ENCODE peak calls at places on chromosome 14, in five cellular contexts. Z is left lung; S is CD4-positive, alpha-beta T cell; N is endodermal cell; T is lower lobe of right lung. K is an unnamed sample. For H3K9me3, the result is how much of the 10 kb centered on the place peaks cover.

GRCh38 chr14:34023824-34024767 is 73.2 kb upstream of the EGLN3 start:
- DNase-seq in Z (no peak), S (no peak), N (no peak), T (no peak), K (no peak)

GRCh38 chr14:77989441-77989891 is 180.7 kb upstream of the NRXN3 start:
- DNase-seq in Z (no peak), S (no peak), N (peak), T (no peak), K (no peak)

GRCh38 chr14:34000396-34000795 is 49.5 kb upstream of the EGLN3 start:
- DNase-seq in Z (no peak), S (no peak), N (no peak), T (no peak), K (no peak)

GRCh38 chr14:50544911-50545310 is 12.5 kb upstream of the MAP4K5 start:
- DNase-seq in Z (no peak), S (no peak), N (no peak), T (peak), K (no peak)

GRCh38 chr14:21104448-21105060 is 3.7 kb downstream of the TMEM253 start:
- DNase-seq in Z (peak), S (peak), N (peak), T (peak), K (peak)

GRCh38 chr14:72786377-72787350 is 107.2 kb downstream of the DPF3 start:
- DNase-seq in Z (no peak), S (no peak), N (no peak), T (no peak), K (no peak)

GRCh38 chr14:21917699-21918436 is 244.2 kb upstream of the OR4E1 start:
- DNase-seq in Z (no peak), S (peak), N (peak), T (no peak), K (peak)

GRCh38 chr14:61372842-61373555 is 51.6 kb downstream of the PRKCH start:
- DNase-seq in Z (no peak), S (no peak), N (no peak), T (no peak), K (no peak)

GRCh38 chr14:97490521-97491070 is 693.4 kb downstream of the VRK1 start:
- DNase-seq in Z (no peak), S (no peak), N (peak), T (no peak), K (no peak)

GRCh38 chr14:75491376-75491978 is 30.8 kb upstream of the BATF start:
- DNase-seq in Z (no peak), S (no peak), N (no peak), T (no peak), K (no peak)

GRCh38 chr14:98906123-98906995 is 365.6 kb downstream of the BCL11B start:
- DNase-seq in Z (no peak), S (no peak), N (no peak), T (no peak), K (peak)

GRCh38 chr14:22977684-22978486 is 4.5 kb downstream of the AJUBA start:
- DNase-seq in Z (peak), S (no peak), N (peak), T (peak), K (peak)

GRCh38 chr14:50064993-50065392 is 51.4 kb downstream of the VCPKMT start:
- DNase-seq in Z (no peak), S (no peak), N (no peak), T (no peak), K (no peak)

GRCh38 chr14:22471545-22472121 is 117.4 kb downstream of the DAD1 start:
- DNase-seq in Z (peak), S (no peak), N (peak), T (peak), K (peak)

GRCh38 chr14:52693004-52693403 is 2.4 kb downstream of the ERO1A start:
- DNase-seq in Z (no peak), S (no peak), N (no peak), T (no peak), K (no peak)

GRCh38 chr14:89466460-89466859 is 49.4 kb upstream of the FOXN3 start:
- DNase-seq in Z (no peak), S (no peak), N (peak), T (no peak), K (no peak)

GRCh38 chr14:101130861-101131260 is 227.3 kb upstream of the RTL1 start:
- DNase-seq in Z (peak), S (no peak), N (peak), T (peak), K (no peak)

GRCh38 chr14:64979336-64980074 is 7.2 kb upstream of the FNTB start:
- DNase-seq in Z (no peak), S (no peak), N (no peak), T (no peak), K (peak)

GRCh38 chr14:29536886-29537511 is 390.6 kb downstream of the PRKD1 start:
- DNase-seq in Z (no peak), S (no peak), N (no peak), T (no peak), K (peak)

GRCh38 chr14:36361210-36361853 is 40.9 kb upstream of the MBIP start:
- DNase-seq in Z (no peak), S (no peak), N (no peak), T (no peak), K (no peak)

GRCh38 chr14:51424569-51425251 is 184.7 kb downstream of the TMX1 start:
- DNase-seq in Z (no peak), S (no peak), N (no peak), T (no peak), K (peak)

GRCh38 chr14:96253140-96253539 is 2.9 kb upstream of the BDKRB1 start:
- DNase-seq in Z (peak), S (no peak), N (peak), T (no peak), K (peak)

GRCh38 chr14:31258427-31259039 is 50.9 kb upstream of the HECTD1 start:
- DNase-seq in Z (no peak), S (no peak), N (no peak), T (no peak), K (no peak)

GRCh38 chr14:20560961-20561360 is at the start of gene RNASE9:
- DNase-seq in Z (no peak), S (no peak), N (no peak), T (no peak), K (no peak)

GRCh38 chr14:51867753-51868152 is 7.3 kb downstream of the GNG2 start:
- DNase-seq in Z (no peak), S (no peak), N (no peak), T (no peak), K (no peak)

GRCh38 chr14:77040995-77041744 is 12.7 kb upstream of the IRF2BPL start:
- DNase-seq in Z (no peak), S (no peak), N (peak), T (no peak), K (no peak)

GRCh38 chr14:99509871-99510555 is 28.8 kb downstream of the CCNK start:
- DNase-seq in Z (peak), S (no peak), N (no peak), T (no peak), K (no peak)

GRCh38 chr14:38663382-38663781 is 407.5 kb upstream of the CLEC14A start:
- DNase-seq in Z (no peak), S (no peak), N (no peak), T (no peak), K (no peak)

GRCh38 chr14:99718031-99718810 is 34.1 kb downstream of the CYP46A1 start:
- DNase-seq in Z (peak), S (no peak), N (peak), T (peak), K (no peak)

GRCh38 chr14:21022686-21023085 is 2.2 kb downstream of the NDRG2 start:
- DNase-seq in Z (no peak), S (no peak), N (peak), T (no peak), K (no peak)

GRCh38 chr14:32826404-32827082 is 112.1 kb upstream of the NPAS3 start:
- DNase-seq in Z (no peak), S (no peak), N (peak), T (no peak), K (peak)

GRCh38 chr14:94144765-94145164 is 15.4 kb upstream of the IFI27L2 start:
- DNase-seq in Z (no peak), S (no peak), N (peak), T (peak), K (no peak)

GRCh38 chr14:101010293-101010692 is 106.8 kb upstream of the RTL1 start:
- DNase-seq in Z (no peak), S (no peak), N (no peak), T (no peak), K (no peak)

GRCh38 chr14:22882529-22883190 is 362 bp upstream of the REM2 start:
- DNase-seq in Z (no peak), S (no peak), N (peak), T (no peak), K (peak)

GRCh38 chr14:54606178-54606577 is 39.2 kb downstream of the SAMD4A start:
- DNase-seq in Z (no peak), S (no peak), N (peak), T (peak), K (peak)

GRCh38 chr14:44803239-44803905 is 158.4 kb downstream of the KLHL28 start:
- DNase-seq in Z (no peak), S (no peak), N (no peak), T (no peak), K (peak)

GRCh38 chr14:73237219-73237785 is at the start of gene PAPLN:
- DNase-seq in Z (no peak), S (no peak), N (peak), T (no peak), K (peak)

GRCh38 chr14:92093320-92093719 is 13.1 kb downstream of the ATXN3 start:
- DNase-seq in Z (no peak), S (no peak), N (no peak), T (no peak), K (no peak)
- TF ChIP-seq CTCF in Z (no peak), S (no peak), N (peak), T (peak), K (peak)

DNA sequence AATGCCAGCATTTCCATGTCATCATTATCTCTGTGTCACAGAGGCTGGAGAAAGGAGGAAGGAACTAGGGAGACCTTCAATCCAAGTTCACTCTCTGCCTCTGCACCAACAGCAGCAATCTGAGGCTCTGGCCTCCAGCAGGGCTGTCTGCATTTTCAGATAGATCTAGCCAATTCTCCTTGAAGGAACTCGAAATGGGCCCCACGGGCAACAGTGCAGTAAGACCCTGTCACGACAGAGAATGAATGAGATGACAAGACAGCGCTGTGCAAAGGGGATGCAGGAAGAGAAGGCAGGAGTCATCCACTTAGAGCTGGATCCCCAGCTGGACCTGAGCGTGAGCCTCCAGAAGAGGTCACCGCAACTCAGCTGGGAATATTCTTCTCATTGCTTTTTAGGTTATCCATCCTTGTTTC is 183.7 kb upstream of the GZMB start:
- DNase-seq in Z (no peak), S (no peak), N (peak), T (no peak), K (peak)
- H3K27ac ChIP-seq in Z (no peak), S (no peak), N (no peak), T (no peak), K (no peak)

DNA sequence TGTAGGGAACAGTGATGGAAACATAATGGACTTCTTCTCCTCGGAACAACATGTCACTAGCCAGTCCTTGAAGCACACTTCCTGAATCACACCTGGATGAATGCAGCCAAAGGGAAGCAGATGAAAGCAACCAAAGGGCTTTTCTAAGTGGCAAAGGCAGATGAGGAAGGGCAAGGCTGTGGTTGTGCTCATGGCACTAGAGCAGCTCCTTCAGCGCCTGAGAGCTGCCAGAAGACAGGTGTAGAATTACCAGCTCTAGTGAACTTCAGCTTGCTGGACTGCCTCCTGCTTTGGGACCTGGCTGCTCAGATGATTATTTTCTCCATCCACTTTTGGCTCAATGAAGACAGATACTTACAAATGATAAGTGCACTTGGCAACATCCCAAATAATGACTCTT is 1372.1 kb upstream of the SEL1L start:
- DNase-seq in Z (no peak), S (no peak), N (no peak), T (no peak), K (no peak)
- H3K9me3 ChIP-seq in Z (under half), S (under half), N (under half), T (under half), K (under half)

DNA sequence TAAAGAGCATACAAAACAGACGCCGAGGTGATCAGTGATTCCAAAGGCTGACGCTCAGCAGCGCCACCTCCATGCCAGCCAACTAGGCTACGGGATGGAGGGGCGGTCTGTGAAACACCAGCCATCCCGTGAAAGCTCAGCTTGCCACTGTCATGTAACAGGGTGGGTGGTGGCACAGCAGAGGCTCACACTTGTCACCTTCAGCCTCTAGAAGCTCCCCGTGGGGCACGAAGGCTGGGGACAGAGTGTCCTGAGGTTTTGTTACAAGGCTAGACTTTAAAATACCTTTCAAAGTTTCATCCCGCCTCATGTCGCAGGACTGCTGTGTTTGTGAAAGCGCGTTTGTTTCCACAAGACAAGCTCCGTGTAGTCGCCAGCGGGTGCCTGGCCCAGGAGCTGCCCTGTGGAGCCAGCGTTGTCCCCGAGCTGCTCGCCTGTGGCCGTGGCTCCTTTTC is 20.7 kb downstream of the XRCC3 start:
- DNase-seq in Z (no peak), S (no peak), N (peak), T (peak), K (no peak)
- TF ChIP-seq CTCF in Z (no peak), S (no peak), N (peak), T (no peak), K (no peak)

DNA sequence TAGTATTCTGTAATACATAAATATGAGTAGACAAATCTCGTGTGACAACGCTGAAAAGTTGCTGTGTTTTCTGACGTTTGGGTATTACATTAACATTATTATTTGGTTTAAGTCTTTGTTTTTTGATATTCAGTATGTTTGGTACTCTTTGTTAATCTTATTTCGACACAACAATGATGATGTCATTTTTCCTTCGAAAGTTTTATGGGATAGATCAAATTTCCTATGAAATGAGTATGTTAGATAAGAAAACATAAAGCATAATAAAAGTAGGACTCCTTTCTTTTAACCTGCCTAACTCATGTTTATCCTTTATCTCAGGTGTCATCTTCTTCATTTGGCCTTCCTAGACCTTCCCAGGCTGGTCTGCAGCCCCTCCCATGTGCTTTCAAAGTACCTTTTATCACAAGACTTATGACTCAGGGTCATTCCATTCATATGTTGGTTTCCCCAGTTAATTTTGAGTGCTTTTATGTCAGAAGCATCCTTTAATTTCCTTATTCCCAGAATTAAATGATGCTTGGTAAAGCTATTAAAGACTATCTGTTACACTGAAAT is 322.0 kb downstream of the RAD51B start:
- DNase-seq in Z (no peak), S (no peak), N (no peak), T (no peak), K (no peak)
- H3K27ac ChIP-seq in Z (peak), S (no peak), N (no peak), T (no peak), K (no peak)

DNA sequence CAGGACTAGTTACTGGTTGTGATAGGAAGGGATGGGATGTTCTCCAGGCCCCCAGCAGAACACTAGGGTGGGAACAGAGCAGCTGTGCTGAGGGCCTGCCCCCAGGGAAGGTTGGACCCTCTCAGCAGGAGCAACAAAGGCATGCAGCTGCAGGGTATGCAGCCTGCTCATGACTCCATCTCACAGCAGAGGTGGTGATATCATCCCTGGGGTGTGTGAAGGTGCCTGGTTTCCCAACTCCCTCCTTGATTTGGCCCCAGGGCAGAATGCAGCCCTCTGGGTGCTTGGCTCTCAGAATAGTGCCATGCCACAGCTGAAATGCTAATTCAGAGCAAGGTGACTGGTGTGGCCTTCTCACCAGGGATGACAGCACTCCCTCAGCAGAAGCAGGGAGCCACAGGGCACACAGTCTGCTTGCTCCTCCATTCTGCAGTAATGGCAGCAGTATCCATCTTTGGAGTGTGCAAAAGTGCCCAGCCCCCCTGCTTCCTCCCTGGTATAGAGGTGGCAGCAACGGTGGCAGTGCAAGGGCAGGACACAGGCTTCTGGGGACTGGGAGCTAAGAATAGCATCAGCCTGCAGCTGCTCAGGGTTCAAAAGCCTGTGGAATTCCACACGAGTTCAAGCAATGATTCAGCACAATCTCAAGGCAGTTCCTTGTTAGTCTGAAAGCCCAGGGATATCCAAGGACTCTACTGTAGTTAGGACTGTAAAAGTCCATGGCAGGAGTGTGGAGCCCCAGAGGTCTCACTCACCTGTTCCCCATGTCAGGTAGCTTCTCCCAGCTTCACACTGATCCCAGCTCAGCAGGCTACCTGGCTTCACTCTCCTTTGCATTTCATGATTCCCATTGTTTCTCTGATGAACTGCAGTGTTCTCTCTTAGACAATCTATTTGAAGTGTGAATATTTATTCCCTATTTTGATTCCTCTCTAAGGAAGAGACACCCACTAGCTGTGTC is 298.1 kb upstream of the FOXG1 start:
- DNase-seq in Z (no peak), S (no peak), N (peak), T (no peak), K (peak)
- H3K9me3 ChIP-seq in Z (under half), S (under half), N (under half), T (under half), K (under half)

K was measured in cardiac muscle cell.